ENCODE peak calls at places on chromosomes 6 and 20, in seven cellular contexts. R, J, F, C, N, X and Y are unnamed samples.

GRCh38 chr20:4664691-4665360 is 56.9 kb upstream of the PRND start:
- DNase-seq in R (no peak), J (no peak), F (no peak), C (no peak), N (no peak), X (no peak), Y (no peak)

GRCh38 chr6:109834595-109835437 is 143.3 kb upstream of the GPR6 start:
- DNase-seq in R (no peak), J (no peak), F (no peak), C (no peak), N (no peak), X (no peak), Y (no peak)

GRCh38 chr6:4941782-4942672 is 61.8 kb downstream of the RPP40 start:
- DNase-seq in R (peak; percentile 92), J (no peak), F (peak; percentile 96), C (no peak), N (peak; percentile 78), X (peak; percentile 27), Y (peak; percentile 74)

GRCh38 chr6:111808493-111808892 is 64.8 kb downstream of the FYN start:
- DNase-seq in R (no peak), J (no peak), F (no peak), C (no peak), N (no peak), X (no peak), Y (no peak)

GRCh38 chr20:10653593-10654288 is 20.1 kb downstream of the JAG1 start:
- DNase-seq in R (no peak), J (no peak), F (peak; percentile 94), C (no peak), N (no peak), X (peak; percentile 50), Y (no peak)

GRCh38 chr20:63957004-63957689 is 931 bp upstream of the UCKL1 start:
- DNase-seq in R (peak; percentile 76), J (peak; percentile 73), F (peak; percentile 49), C (peak; percentile 94), N (peak; percentile 85), X (no peak), Y (peak; percentile 87)

GRCh38 chr6:154370545-154370944 is 13.9 kb upstream of the IPCEF1 start:
- DNase-seq in R (no peak), J (no peak), F (peak; percentile 58), C (peak; percentile 52), N (peak; percentile 25), X (no peak), Y (peak; percentile 39)

GRCh38 chr6:154535146-154535545 is 24.7 kb upstream of the CNKSR3 start:
- DNase-seq in R (no peak), J (no peak), F (no peak), C (no peak), N (no peak), X (no peak), Y (no peak)

GRCh38 chr6:84007871-84008270 is 25.7 kb upstream of the MRAP2 start:
- DNase-seq in R (no peak), J (no peak), F (no peak), C (no peak), N (no peak), X (no peak), Y (no peak)

GRCh38 chr6:3005077-3005476 is 5.4 kb downstream of the NQO2 start:
- DNase-seq in R (no peak), J (no peak), F (no peak), C (no peak), N (no peak), X (no peak), Y (no peak)

GRCh38 chr6:2999005-2999620 is 581 bp upstream of the NQO2 start:
- DNase-seq in R (no peak), J (no peak), F (peak; percentile 78), C (no peak), N (peak; percentile 93), X (no peak), Y (peak; percentile 72)

GRCh38 chr6:2999621-3000455 is at the start of gene NQO2:
- DNase-seq in R (peak; percentile 100), J (no peak), F (peak; percentile 73), C (peak; percentile 99), N (peak; percentile 76), X (peak; percentile 13), Y (peak; percentile 84)

GRCh38 chr6:3001146-3001772 is 1.6 kb downstream of the NQO2 start:
- DNase-seq in R (no peak), J (no peak), F (no peak), C (no peak), N (no peak), X (no peak), Y (no peak)

DNA sequence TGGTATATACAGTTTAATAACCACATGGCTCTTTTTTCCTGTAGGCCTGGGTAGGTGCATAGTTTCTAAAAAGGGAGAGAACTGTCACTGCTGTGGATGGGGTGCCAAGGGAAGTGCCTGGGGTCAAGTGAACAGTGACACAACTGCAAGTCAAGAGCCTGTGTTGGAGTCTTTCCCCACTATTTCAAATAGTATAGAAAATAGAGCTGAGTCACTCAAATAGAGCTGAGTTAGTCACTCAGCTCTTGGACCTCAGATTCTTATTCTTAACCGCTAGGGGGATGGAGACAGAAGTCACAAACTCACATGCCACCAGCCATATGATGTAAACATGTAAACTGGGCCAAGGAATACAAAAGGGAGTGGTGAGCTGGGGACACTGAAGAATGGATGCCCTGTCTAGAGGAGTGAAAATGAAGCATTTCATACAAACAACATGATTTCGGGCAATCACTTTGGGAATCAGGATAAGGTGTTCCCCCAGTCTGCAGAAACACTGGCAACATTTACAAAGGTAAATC is 2.1 kb downstream of the NQO2 start:
- DNase-seq in R (peak; percentile 74), J (no peak), F (peak; percentile 77), C (no peak), N (peak; percentile 85), X (no peak), Y (peak; percentile 67)
- TF ChIP-seq RFX5 in R (no peak), J (no peak), F (no peak), C (no peak), N (peak; percentile 27), X (no peak), Y (no peak)

GRCh38 chr6:165662671-165663282 is at the start of gene PDE10A:
- DNase-seq in R (no peak), J (no peak), F (peak; percentile 55), C (peak; percentile 82), N (no peak), X (no peak), Y (peak; percentile 81)

GRCh38 chr6:165663736-165664552 is 903 bp upstream of the PDE10A start:
- DNase-seq in R (no peak), J (no peak), F (no peak), C (no peak), N (no peak), X (no peak), Y (no peak)

GRCh38 chr6:165663283-165663735 is 268 bp upstream of the PDE10A start:
- DNase-seq in R (no peak), J (no peak), F (peak; percentile 61), C (peak; percentile 66), N (no peak), X (no peak), Y (peak; percentile 38)

GRCh38 chr6:165664553-165665383 is 1.7 kb upstream of the PDE10A start:
- DNase-seq in R (no peak), J (no peak), F (no peak), C (no peak), N (no peak), X (no peak), Y (no peak)

GRCh38 chr6:165665384-165665672 is 2.3 kb upstream of the PDE10A start:
- DNase-seq in R (no peak), J (no peak), F (no peak), C (no peak), N (no peak), X (no peak), Y (no peak)
- H3K4me3 ChIP-seq in R (no peak overlapping the region), J (no peak overlapping the region), F (no peak overlapping the region), C (no peak overlapping the region), N (no peak overlapping the region), X (no peak overlapping the region), Y (no peak overlapping the region)

GRCh38 chr6:152290693-152291092 is 346.5 kb downstream of the SYNE1 start:
- DNase-seq in R (no peak), J (no peak), F (no peak), C (no peak), N (no peak), X (no peak), Y (no peak)
- TF ChIP-seq RFX5 in R (no peak), J (no peak), F (no peak), C (no peak), N (no peak), X (no peak), Y (no peak)

DNA sequence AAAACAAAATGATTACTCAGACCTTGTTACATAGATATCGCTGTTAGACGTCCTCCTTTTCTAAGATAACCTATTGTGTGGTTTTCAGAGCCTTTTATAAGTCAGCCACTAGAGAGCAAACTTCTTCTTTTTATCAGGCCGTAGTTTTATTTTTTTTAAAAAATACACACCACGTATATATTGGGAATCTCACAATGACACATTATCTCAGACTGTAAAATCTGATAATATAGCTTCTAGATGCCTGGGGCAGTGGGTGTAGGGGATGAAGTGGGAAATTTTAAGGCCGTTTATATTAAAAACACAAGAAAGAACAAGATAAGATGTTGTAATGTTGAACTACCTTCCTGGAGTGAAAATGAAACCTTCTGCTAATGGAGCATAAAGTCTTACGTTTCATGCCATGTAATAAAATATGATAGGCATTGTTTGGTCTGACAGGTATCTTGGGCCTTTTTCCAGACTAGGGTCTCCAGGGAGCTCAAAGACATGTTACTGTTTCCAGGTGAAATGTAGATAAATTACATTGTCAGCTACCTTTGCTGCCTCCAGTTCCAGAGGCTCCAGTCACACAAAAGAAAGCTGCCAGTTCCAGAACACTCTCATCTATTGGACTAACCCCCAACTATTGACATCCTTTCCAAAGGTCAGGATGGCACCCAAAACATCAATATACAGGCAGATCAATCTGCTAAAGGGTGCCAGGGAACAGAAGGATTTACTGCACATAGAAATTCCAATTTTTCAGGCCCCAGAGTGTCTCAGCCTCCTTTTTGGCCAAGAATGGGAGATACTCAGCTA is 130.2 kb upstream of the AKIRIN2 start:
- DNase-seq in R (no peak), J (no peak), F (peak; percentile 30), C (peak; percentile 28), N (no peak), X (peak; percentile 51), Y (no peak)
- H3K4me3 ChIP-seq in R (no peak overlapping the region), J (no peak overlapping the region), F (peak overlapping the region; percentile 61), C (peak overlapping the region; percentile 51), N (no peak overlapping the region), X (peak overlapping the region; percentile 15), Y (peak overlapping the region; percentile 24)

GRCh38 chr6:128370072-128370471 is 150.3 kb downstream of the PTPRK start:
- DNase-seq in R (no peak), J (no peak), F (peak; percentile 78), C (no peak), N (peak; percentile 43), X (no peak), Y (no peak)
- TF ChIP-seq RFX5 in R (no peak), J (no peak), F (no peak), C (no peak), N (no peak), X (no peak), Y (no peak)